ENCODE peak calls at places on chromosome 21, in nine cellular contexts. W is mucosa of descending colon, S is dorsolateral prefrontal cortex, O is AG04450, A is ascending aorta, V is choroid plexus epithelial cell, P is heart right ventricle, D is WTC11, G is fibroblast of pulmonary artery. N is an unnamed sample.
A peak's percentile ranks its signal among the peaks of the same experiment; 100 is the strongest.

GRCh38 chr21:17089121-17089520 is 423.7 kb upstream of the CXADR start:
- DNase-seq in W (no peak), S (no peak), O (no peak), A (no peak), V (no peak), P (no peak), D (no peak), G (no peak), N (no peak)

GRCh38 chr21:15631342-15631741 is 98.4 kb upstream of the USP25 start:
- DNase-seq in W (no peak), S (no peak), O (peak; percentile 10), A (no peak), V (peak; percentile 80), P (no peak), D (no peak), G (peak; percentile 80), N (no peak)

GRCh38 chr21:45937721-45938452 is 43.7 kb upstream of the COL6A1 start:
- DNase-seq in W (no peak), S (no peak), O (no peak), A (no peak), V (no peak), P (no peak), D (no peak), G (no peak), N (no peak)

GRCh38 chr21:37365657-37366487 is 701 bp upstream of the DYRK1A start:
- DNase-seq in W (peak; percentile 77), S (peak; percentile 60), O (no peak), A (peak; percentile 81), V (peak; percentile 65), P (peak; percentile 77), D (peak; percentile 76), G (peak; percentile 66), N (no peak)

GRCh38 chr21:38938343-38938742 is 132.6 kb downstream of the ETS2 start:
- DNase-seq in W (no peak), S (peak; percentile 55), O (no peak), A (no peak), V (peak; percentile 55), P (no peak), D (no peak), G (peak; percentile 35), N (no peak)

GRCh38 chr21:38984982-38985422 is 179.3 kb downstream of the ETS2 start:
- DNase-seq in W (no peak), S (no peak), O (no peak), A (no peak), V (peak; percentile 38), P (no peak), D (no peak), G (peak; percentile 88), N (no peak)

GRCh38 chr21:46424621-46425020 is 34.1 kb upstream of the DIP2A start:
- DNase-seq in W (no peak), S (peak; percentile 14), O (no peak), A (no peak), V (no peak), P (no peak), D (no peak), G (no peak), N (no peak)

GRCh38 chr21:37514038-37514665 is 147.6 kb downstream of the DYRK1A start:
- DNase-seq in W (no peak), S (no peak), O (no peak), A (no peak), V (no peak), P (no peak), D (no peak), G (no peak), N (no peak)

GRCh38 chr21:38794978-38795377 is 10.8 kb upstream of the ETS2 start:
- DNase-seq in W (no peak), S (no peak), O (no peak), A (peak; percentile 25), V (no peak), P (no peak), D (no peak), G (no peak), N (no peak)

GRCh38 chr21:39637197-39637970 is 24.6 kb downstream of the B3GALT5 start:
- DNase-seq in W (peak; percentile 88), S (no peak), O (no peak), A (no peak), V (no peak), P (no peak), D (no peak), G (no peak), N (no peak)

GRCh38 chr21:31162827-31163226 is 124.6 kb upstream of the KRTAP19-8 start:
- DNase-seq in W (no peak), S (no peak), O (no peak), A (no peak), V (peak; percentile 49), P (no peak), D (no peak), G (peak; percentile 20), N (no peak)

GRCh38 chr21:31732891-31733520 is 1.1 kb upstream of the SCAF4 start:
- DNase-seq in W (peak; percentile 44), S (no peak), O (no peak), A (no peak), V (peak; percentile 35), P (no peak), D (peak; percentile 28), G (no peak), N (no peak)

GRCh38 chr21:34865922-34866271 is 183.2 kb downstream of the RUNX1 start:
- DNase-seq in W (no peak), S (no peak), O (no peak), A (no peak), V (no peak), P (no peak), D (peak; percentile 65), G (no peak), N (no peak)

GRCh38 chr21:35050348-35051286 is 1.5 kb upstream of the RUNX1 start:
- DNase-seq in W (no peak), S (no peak), O (no peak), A (no peak), V (no peak), P (no peak), D (no peak), G (no peak), N (no peak)

GRCh38 chr21:46469275-46469674 is 10.6 kb downstream of the DIP2A start:
- DNase-seq in W (no peak), S (no peak), O (no peak), A (no peak), V (no peak), P (no peak), D (no peak), G (no peak), N (no peak)

GRCh38 chr21:37061926-37062591 is 10.8 kb downstream of the PIGP start:
- DNase-seq in W (no peak), S (no peak), O (no peak), A (no peak), V (peak; percentile 88), P (no peak), D (no peak), G (peak; percentile 29), N (no peak)

GRCh38 chr21:38438476-38438893 is 59.8 kb downstream of the ERG start:
- DNase-seq in W (no peak), S (no peak), O (peak; percentile 23), A (no peak), V (peak; percentile 97), P (peak; percentile 71), D (no peak), G (peak; percentile 99), N (peak; percentile 48)

DNA sequence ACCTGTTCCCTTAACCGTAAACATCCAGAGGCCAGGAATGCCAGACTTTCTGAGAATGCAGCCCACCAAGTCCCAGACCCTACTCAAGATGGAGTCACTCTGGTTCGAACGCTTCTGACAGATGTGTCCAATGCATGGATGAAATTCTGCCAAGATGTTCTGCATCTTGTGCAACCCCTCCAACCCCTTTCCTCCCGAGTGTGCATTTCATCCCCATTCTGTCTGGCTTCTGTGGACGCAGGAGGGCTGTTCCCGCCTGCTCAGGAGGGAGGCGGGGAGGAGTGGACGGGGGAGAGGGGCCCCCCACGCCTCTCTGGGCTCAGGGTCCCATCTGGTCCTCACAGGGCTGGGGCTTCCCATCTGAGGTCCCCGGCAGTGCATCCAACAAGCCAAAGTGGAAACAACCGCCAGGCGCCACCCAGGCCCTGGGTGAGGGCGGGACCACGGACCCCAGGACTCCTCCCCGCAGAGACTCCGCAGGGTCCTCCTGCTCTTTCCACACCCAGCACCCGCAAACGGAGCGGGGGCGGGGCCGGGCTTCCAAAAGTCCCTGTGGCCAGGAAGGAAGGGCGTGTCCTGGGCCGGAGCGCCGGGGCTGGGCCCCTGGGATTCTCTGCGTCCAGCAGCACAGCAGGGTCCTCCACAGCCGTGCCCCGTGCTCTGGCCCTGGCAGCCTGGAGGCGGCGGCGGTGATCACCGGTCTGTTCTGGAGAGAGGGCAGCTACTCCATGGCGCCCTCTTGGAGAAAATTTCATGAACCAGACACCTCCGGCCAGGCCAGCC is 27.7 kb upstream of the SUMO3 start:
- DNase-seq in W (peak; percentile 77), S (no peak), O (no peak), A (peak; percentile 77), V (peak; percentile 72), P (peak; percentile 81), D (peak; percentile 83), G (peak; percentile 64), N (peak; percentile 46)
- TF ChIP-seq CTCF in W (no peak), S (peak; percentile 29), O (peak; percentile 44), A (no peak), V (peak; percentile 56), P (no peak), D (no peak), G (peak; percentile 32), N (no peak)

GRCh38 chr21:42401820-42402251 is 1.9 kb upstream of the UBASH3A start:
- DNase-seq in W (no peak), S (no peak), O (no peak), A (no peak), V (no peak), P (no peak), D (no peak), G (no peak), N (no peak)
- TF ChIP-seq CTCF in W (no peak), S (no peak), O (no peak), A (no peak), V (no peak), P (no peak), D (no peak), G (no peak), N (no peak)

GRCh38 chr21:28521932-28522826 is 470.5 kb downstream of the LTN1 start:
- DNase-seq in W (peak; percentile 13), S (no peak), O (peak; percentile 21), A (no peak), V (peak; percentile 84), P (no peak), D (no peak), G (peak; percentile 69), N (no peak)
- TF ChIP-seq CTCF in W (no peak), S (peak; percentile 11), O (peak; percentile 77), A (no peak), V (peak; percentile 85), P (peak; percentile 44), D (no peak), G (peak; percentile 61), N (no peak)

GRCh38 chr21:24895885-24896734 is 711.2 kb downstream of the MRPL39 start:
- DNase-seq in W (peak; percentile 55), S (no peak), O (no peak), A (no peak), V (peak; percentile 6), P (no peak), D (peak; percentile 11), G (peak; percentile 8), N (no peak)
- TF ChIP-seq CTCF in W (no peak), S (no peak), O (peak; percentile 61), A (no peak), V (peak; percentile 36), P (peak; percentile 29), D (no peak), G (no peak), N (no peak)

N was measured in omental fat pad.